ENCODE peak calls at places on chromosomes 5 and 9, in eight cellular contexts. J is bronchial epithelial cell, O is neural progenitor cell, V is brain microvascular endothelial cell, L is epithelial cell of esophagus, Q is tibial nerve, F is MM.1S, X is progenitor cell of endocrine pancreas. K is an unnamed sample.
A peak's percentile ranks its signal among the peaks of the same experiment; 100 is the strongest.

GRCh38 chr5:124981901-124982300 is 235.5 kb upstream of the ZNF608 start:
- DNase-seq in J (peak; percentile 72), O (no peak), V (no peak), L (peak; percentile 37), Q (no peak), F (no peak), X (no peak), K (no peak)

GRCh38 chr5:147287181-147287580 is 52.4 kb downstream of the STK32A start:
- DNase-seq in J (no peak), O (no peak), V (no peak), L (no peak), Q (no peak), F (no peak), X (no peak), K (no peak)

GRCh38 chr9:132753593-132753880 is 83.3 kb downstream of the GTF3C4 start:
- DNase-seq in J (no peak), O (no peak), V (no peak), L (no peak), Q (no peak), F (no peak), X (no peak), K (no peak)

GRCh38 chr9:121107041-121107440 is 32.3 kb downstream of the CNTRL start:
- DNase-seq in J (peak; percentile 68), O (no peak), V (no peak), L (peak; percentile 58), Q (no peak), F (no peak), X (no peak), K (no peak)

GRCh38 chr5:39519566-39520231 is 94.9 kb upstream of the DAB2 start:
- DNase-seq in J (no peak), O (no peak), V (no peak), L (no peak), Q (no peak), F (peak; percentile 14), X (no peak), K (no peak)

GRCh38 chr5:173435543-173435942 is 107.3 kb upstream of the STC2 start:
- DNase-seq in J (no peak), O (peak; percentile 22), V (no peak), L (no peak), Q (no peak), F (no peak), X (no peak), K (no peak)

GRCh38 chr9:91933556-91934352 is 16.3 kb downstream of the ROR2 start:
- DNase-seq in J (no peak), O (no peak), V (no peak), L (no peak), Q (no peak), F (peak; percentile 54), X (no peak), K (no peak)

GRCh38 chr9:72680593-72681317 is 159.3 kb downstream of the TMC1 start:
- DNase-seq in J (no peak), O (peak; percentile 64), V (no peak), L (no peak), Q (no peak), F (no peak), X (no peak), K (no peak)

GRCh38 chr9:93899609-93900435 is 55.3 kb downstream of the BARX1 start:
- DNase-seq in J (no peak), O (no peak), V (no peak), L (no peak), Q (no peak), F (no peak), X (peak; percentile 6), K (peak; percentile 5)

DNA sequence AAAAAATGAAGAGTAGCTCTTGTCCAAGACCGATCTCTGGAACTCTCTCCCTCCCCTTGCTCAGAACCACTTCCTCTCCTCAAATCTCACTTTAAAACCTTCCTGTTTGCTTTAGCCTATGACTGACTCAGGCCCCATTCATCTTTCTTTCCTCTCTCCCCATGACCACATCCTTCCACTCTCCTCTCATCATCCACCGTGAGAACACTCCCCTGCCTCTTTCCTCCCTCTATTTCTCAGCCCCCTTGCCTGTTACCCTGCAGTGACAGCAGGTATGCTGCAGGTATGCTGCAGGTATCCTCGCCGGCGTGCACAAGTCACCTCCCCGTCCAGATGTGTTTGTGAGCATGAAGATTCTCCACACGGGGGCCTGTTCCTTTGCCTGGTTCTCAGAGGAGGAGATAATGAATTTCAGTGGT is 505.3 kb downstream of the CCDC171 start:
- DNase-seq in J (peak; percentile 87), O (no peak), V (peak; percentile 80), L (peak; percentile 79), Q (no peak), F (no peak), X (no peak), K (no peak)
- TF ChIP-seq CTCF in J (no peak), O (no peak), V (peak; percentile 20), L (no peak), Q (no peak), F (no peak), X (no peak), K (no peak)

DNA sequence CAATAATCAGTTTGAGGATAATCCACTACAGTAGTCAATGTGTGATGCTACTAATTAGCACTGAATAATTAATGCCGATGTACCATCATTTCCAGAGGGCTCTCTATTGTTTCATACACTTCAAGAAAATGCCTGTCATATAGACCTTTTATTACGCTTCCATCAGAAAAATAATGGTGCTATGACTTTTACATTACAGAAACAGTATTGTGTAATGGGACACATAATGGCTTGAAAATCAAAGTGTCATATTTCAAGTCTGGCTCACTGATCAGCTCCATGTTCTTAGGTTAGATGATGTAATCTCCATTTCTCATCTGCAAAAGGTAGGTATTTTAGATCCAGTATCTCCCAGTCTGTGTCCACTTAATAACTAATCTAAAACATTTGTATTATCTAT is 990.7 kb upstream of the TYRP1 start:
- DNase-seq in J (peak; percentile 15), O (no peak), V (no peak), L (peak; percentile 24), Q (no peak), F (no peak), X (no peak), K (no peak)
- TF ChIP-seq CTCF in J (no peak), O (no peak), V (no peak), L (no peak), Q (no peak), F (no peak), X (no peak), K (no peak)

GRCh38 chr5:168337361-168337760 is 45.9 kb downstream of the WWC1 start:
- DNase-seq in J (no peak), O (no peak), V (no peak), L (no peak), Q (no peak), F (no peak), X (no peak), K (no peak)

GRCh38 chr5:168341178-168341577 is 49.7 kb downstream of the WWC1 start:
- DNase-seq in J (peak; percentile 75), O (no peak), V (no peak), L (peak; percentile 85), Q (no peak), F (no peak), X (no peak), K (no peak)

GRCh38 chr5:168342151-168342825 is 50.8 kb downstream of the WWC1 start:
- DNase-seq in J (no peak), O (no peak), V (peak; percentile 8), L (no peak), Q (no peak), F (no peak), X (no peak), K (no peak)

GRCh38 chr5:168340487-168340886 is 49.0 kb downstream of the WWC1 start:
- DNase-seq in J (no peak), O (no peak), V (no peak), L (no peak), Q (no peak), F (no peak), X (no peak), K (no peak)

GRCh38 chr5:168339151-168340140 is 48.0 kb downstream of the WWC1 start:
- DNase-seq in J (no peak), O (peak; percentile 44), V (no peak), L (no peak), Q (no peak), F (no peak), X (no peak), K (no peak)
- TF ChIP-seq CTCF in J (no peak), O (peak; percentile 37), V (peak; percentile 40), L (no peak), Q (no peak), F (no peak), X (no peak), K (no peak)

GRCh38 chr5:10501554-10502075 is 59.9 kb downstream of the ROPN1L start:
- DNase-seq in J (no peak), O (no peak), V (no peak), L (no peak), Q (no peak), F (no peak), X (no peak), K (no peak)

GRCh38 chr5:10499776-10500175 is 58.1 kb downstream of the ROPN1L start:
- DNase-seq in J (no peak), O (no peak), V (no peak), L (no peak), Q (no peak), F (no peak), X (no peak), K (no peak)

GRCh38 chr5:10500669-10501068 is 59.0 kb downstream of the ROPN1L start:
- DNase-seq in J (no peak), O (no peak), V (no peak), L (no peak), Q (no peak), F (no peak), X (no peak), K (no peak)

GRCh38 chr5:10499066-10499465 is 57.4 kb downstream of the ROPN1L start:
- DNase-seq in J (no peak), O (no peak), V (no peak), L (no peak), Q (no peak), F (no peak), X (no peak), K (no peak)

DNA sequence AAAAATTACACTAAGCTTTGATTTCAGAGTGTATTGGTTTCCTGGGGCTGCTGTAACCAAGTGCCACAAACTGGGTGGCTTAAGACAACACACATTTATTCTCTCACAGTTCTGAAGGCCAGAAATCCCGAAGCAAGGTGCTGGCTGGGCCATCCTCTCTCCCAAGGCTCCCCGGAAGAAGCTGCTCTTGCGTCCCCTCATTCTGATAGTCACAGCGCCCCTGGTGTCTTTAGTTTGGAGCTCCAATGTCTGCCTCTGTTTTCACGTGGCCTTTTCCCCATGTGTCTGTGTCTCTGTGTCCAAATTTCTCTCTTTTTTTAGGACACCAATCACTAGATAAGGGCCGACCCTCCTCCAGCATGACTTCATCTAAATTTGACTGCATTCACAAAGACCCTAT is 56.7 kb downstream of the ROPN1L start:
- DNase-seq in J (no peak), O (no peak), V (no peak), L (no peak), Q (no peak), F (no peak), X (no peak), K (no peak)
- TF ChIP-seq CTCF in J (no peak), O (peak; percentile 34), V (peak; percentile 37), L (no peak), Q (no peak), F (no peak), X (no peak), K (no peak)

DNA sequence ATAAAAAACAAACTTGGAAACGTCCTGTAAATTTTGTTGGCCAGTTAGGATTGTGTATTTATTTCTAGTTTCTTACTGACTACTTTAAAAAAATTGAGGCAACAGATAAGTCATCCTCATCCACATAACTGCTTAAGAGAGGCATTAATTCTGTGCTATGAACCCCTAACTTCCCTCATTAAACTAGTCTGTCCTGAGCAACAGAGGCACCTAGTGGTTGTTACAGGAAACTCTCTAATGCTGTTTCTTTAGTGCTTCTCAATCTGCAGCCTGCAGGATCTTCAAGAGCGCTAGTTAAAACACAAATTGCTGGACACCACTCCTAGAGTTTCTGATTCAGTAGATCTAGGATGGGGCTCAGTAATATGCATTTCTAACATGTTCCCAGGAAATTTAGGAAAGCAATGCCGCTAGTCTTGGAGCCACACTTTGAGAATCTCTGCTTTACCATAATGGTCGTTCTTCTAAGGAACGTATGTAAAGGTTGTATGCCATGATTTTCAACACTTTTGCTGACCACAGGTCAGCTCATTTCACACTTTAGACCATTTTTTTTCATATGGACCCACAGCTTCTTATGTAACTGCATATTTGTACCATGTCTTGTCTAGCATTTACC is 410.1 kb upstream of the SMARCA2 start:
- DNase-seq in J (peak; percentile 64), O (no peak), V (no peak), L (peak; percentile 60), Q (peak; percentile 22), F (peak; percentile 53), X (no peak), K (no peak)
- TF ChIP-seq CTCF in J (peak; percentile 76), O (no peak), V (peak; percentile 11), L (peak; percentile 79), Q (no peak), F (peak; percentile 71), X (peak; percentile 78), K (no peak)